ENCODE peak calls at places on chromosomes 1 and 21, in six cellular contexts. E is MM.1S, A is mammary epithelial cell, T is SK-N-SH, X is astrocyte, F is neural progenitor cell. I is an unnamed sample.

GRCh38 chr21:46081022-46081861 is 16.7 kb upstream of the COL6A2 start:
- DNase-seq in A (no peak), T (no peak), F (no peak), X (no peak), E (no peak), I (no peak)

GRCh38 chr1:155913969-155914757 is 3.0 kb upstream of the RIT1 start:
- DNase-seq in A (no peak), E (no peak), T (no peak), X (no peak), F (no peak), I (peak; percentile 58)

GRCh38 chr1:39132505-39133339 is 71.8 kb upstream of the MACF1 start:
- DNase-seq in X (no peak), T (peak; percentile 64), F (peak; percentile 94), E (no peak), A (peak; percentile 80), I (peak; percentile 34)

GRCh38 chr1:109777980-109778625 is 14.4 kb upstream of the EPS8L3 start:
- DNase-seq in X (no peak), E (no peak), A (no peak), F (no peak), T (no peak), I (no peak)

GRCh38 chr1:37475380-37476086 is 1.2 kb downstream of the ZC3H12A start:
- DNase-seq in T (no peak), F (no peak), A (no peak), X (peak; percentile 25), E (no peak), I (no peak)

GRCh38 chr1:192512426-192513125 is 63.0 kb upstream of the RGS1 start:
- DNase-seq in E (no peak), T (no peak), F (no peak), A (no peak), X (peak; percentile 57), I (no peak)

GRCh38 chr1:6523566-6523965 is 30.7 kb downstream of the NOL9 start:
- DNase-seq in E (peak; percentile 13), X (no peak), T (peak; percentile 77), F (peak; percentile 64), A (peak; percentile 36), I (peak; percentile 44)

GRCh38 chr1:111252786-111253185 is 25.3 kb downstream of the CHI3L2 start:
- DNase-seq in A (no peak), T (no peak), F (no peak), X (no peak), E (no peak), I (no peak)

GRCh38 chr1:83998205-83998598 is 730 bp downstream of the TTLL7 start:
- DNase-seq in F (no peak), X (peak; percentile 34), A (peak; percentile 4), T (no peak), E (no peak), I (peak; percentile 9)

GRCh38 chr1:89599332-89599630 is 33.6 kb upstream of the LRRC8C start:
- DNase-seq in A (no peak), E (no peak), X (no peak), T (no peak), F (no peak), I (no peak)
- TF ChIP-seq CTCF in A (no peak), E (no peak), X (no peak), T (no peak), F (no peak), I (no peak)

GRCh38 chr1:86705633-86705985 is 1.2 kb downstream of the SH3GLB1 start:
- DNase-seq in T (no peak), E (peak; percentile 13), A (peak; percentile 5), X (no peak), F (no peak), I (peak; percentile 29)
- H2AFZ ChIP-seq in T (peak overlapping the region; percentile 91), E (peak overlapping the region; percentile 74), A (peak overlapping the region; percentile 97), X (peak overlapping the region; percentile 95), F (peak overlapping the region; percentile 70), I (peak overlapping the region; percentile 86)

GRCh38 chr1:197923013-197923412 is 5.8 kb downstream of the LHX9 start:
- DNase-seq in X (no peak), T (peak; percentile 11), A (no peak), E (no peak), F (peak; percentile 40), I (no peak)

GRCh38 chr1:197921235-197922069 is 4.3 kb downstream of the LHX9 start:
- DNase-seq in X (no peak), F (peak; percentile 51), A (no peak), T (no peak), E (no peak), I (no peak)

GRCh38 chr1:197920345-197921117 is 3.4 kb downstream of the LHX9 start:
- DNase-seq in E (no peak), X (no peak), T (no peak), A (no peak), F (no peak), I (no peak)

GRCh38 chr1:197919523-197920301 is 2.5 kb downstream of the LHX9 start:
- DNase-seq in T (peak; percentile 21), E (no peak), X (no peak), A (no peak), F (peak; percentile 54), I (no peak)

DNA sequence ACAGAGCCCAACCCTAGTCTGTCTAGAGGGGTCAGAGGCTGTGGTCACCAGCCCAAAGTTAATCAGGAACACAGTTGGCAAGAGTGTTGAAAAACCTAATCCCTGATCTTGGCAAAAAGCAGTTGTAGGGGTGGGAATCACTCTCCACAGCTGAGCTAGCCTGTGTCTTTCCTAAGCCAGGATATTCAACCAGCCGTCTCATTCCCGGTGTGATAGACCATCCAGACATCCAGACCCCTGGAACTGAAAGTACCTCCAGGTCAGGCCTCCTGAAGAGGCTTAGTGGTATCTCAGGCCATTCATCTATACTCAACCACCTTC is 4.9 kb downstream of the LHX9 start:
- DNase-seq in E (no peak), T (peak; percentile 8), F (no peak), A (no peak), X (no peak), I (no peak)
- H3K27me3 ChIP-seq in E (peaks cover 29% of the 10 kb centered on the region), T (no peaks in the 10 kb centered on the region), F (peaks cover 94% of the 10 kb centered on the region), A (peaks cover 43% of the 10 kb centered on the region), X (peaks cover 72% of the 10 kb centered on the region), I (peaks cover 54% of the 10 kb centered on the region)

DNA sequence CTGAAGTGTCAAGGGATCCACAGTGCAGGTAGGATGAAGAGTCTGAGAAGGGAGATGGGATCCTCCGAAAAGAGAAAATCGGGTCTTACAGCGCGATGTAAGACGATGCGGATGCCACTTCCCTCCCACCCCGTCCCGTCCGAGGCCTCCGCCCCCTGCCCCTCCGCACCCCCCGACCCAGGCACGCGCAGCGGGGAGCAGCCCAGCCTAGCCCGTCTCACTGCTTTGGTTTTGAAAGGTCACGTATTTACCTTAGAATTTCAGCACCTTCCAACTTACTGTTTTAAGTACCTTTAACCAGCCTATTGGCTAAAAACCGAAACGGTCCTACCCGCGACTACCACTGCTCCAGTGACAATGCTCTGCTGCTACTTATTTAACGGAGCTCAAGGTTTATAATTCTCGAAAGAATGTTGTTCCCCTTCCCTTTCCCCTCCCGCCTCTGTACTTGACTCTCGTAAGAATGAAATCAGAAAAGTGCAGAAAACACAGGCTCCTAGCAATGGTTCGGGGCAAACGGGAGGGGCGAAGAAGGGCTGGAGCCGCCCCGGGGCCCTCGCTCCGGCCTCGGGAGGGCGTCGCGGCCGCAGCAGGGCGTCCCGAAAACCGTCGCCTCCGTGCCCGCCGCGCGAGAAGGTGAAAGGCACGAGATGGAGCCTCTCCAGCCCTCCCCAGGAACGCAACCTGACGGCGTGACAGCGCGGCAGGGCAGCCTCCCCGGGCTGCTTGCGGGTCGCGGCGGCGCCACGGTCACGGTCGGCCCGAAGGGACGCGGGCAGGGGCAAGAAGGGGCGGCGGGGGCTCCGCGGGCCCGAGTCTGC is 706 bp downstream of the TMEM50B start:
- DNase-seq in A (peak; percentile 33), T (peak; percentile 69), E (peak; percentile 68), X (peak; percentile 8), F (peak; percentile 73), I (peak; percentile 27)
- TF ChIP-seq CTCF in A (peak; percentile 25), T (peak; percentile 32), E (peak; percentile 20), X (no peak), F (no peak), I (no peak)

GRCh38 chr21:43332461-43332860 is 94.5 kb downstream of the SIK1 start:
- DNase-seq in F (no peak), E (no peak), T (no peak), A (no peak), X (no peak), I (no peak)
- H2AFZ ChIP-seq in F (no peak overlapping the region), E (no peak overlapping the region), T (no peak overlapping the region), A (no peak overlapping the region), X (peak overlapping the region; percentile 28), I (no peak overlapping the region)

GRCh38 chr1:927741-928140 is 4.0 kb downstream of the SAMD11 start:
- DNase-seq in F (no peak), A (no peak), T (no peak), X (no peak), E (no peak), I (no peak)
- H3K27me3 ChIP-seq in F (peaks cover 100% of the 10 kb centered on the region), A (peaks cover 58% of the 10 kb centered on the region), T (no peaks in the 10 kb centered on the region), X (peaks cover 13% of the 10 kb centered on the region), E (peaks cover 89% of the 10 kb centered on the region), I (peaks cover 17% of the 10 kb centered on the region)